ENCODE peak calls at places on chromosomes 5 and 9, in seven cellular contexts. I is thoracic aorta, S is Panc1, Y is WERI-Rb-1, Q is foreskin fibroblast, J is heart right ventricle, U is tibial artery. F is an unnamed sample.

GRCh38 chr5:156411131-156411727 is 84.3 kb downstream of the SGCD start:
- DNase-seq in S (no peak), Y (no peak), Q (peak; percentile 86), U (no peak), J (peak; percentile 12), I (no peak), F (no peak)

GRCh38 chr9:29865764-29866313 is 2292.6 kb upstream of the C9orf72 start:
- DNase-seq in S (no peak), Y (no peak), J (no peak), Q (no peak), I (no peak), U (no peak), F (no peak)

GRCh38 chr5:125372694-125373621 is 626.5 kb upstream of the ZNF608 start:
- DNase-seq in I (no peak), U (no peak), J (no peak), Y (peak; percentile 74), Q (peak; percentile 91), S (no peak), F (no peak)

GRCh38 chr5:54360089-54360488 is 49.7 kb upstream of the ARL15 start:
- DNase-seq in I (no peak), U (no peak), S (no peak), Y (no peak), J (no peak), Q (peak; percentile 76), F (peak; percentile 20)

GRCh38 chr9:6759114-6759977 is 1.6 kb downstream of the KDM4C start:
- DNase-seq in Y (no peak), J (no peak), S (no peak), I (no peak), Q (peak; percentile 84), U (no peak), F (peak; percentile 23)

GRCh38 chr5:142378737-142379365 is 54.0 kb upstream of the SPRY4 start:
- DNase-seq in Q (no peak), Y (no peak), U (no peak), J (no peak), S (no peak), I (no peak), F (no peak)

GRCh38 chr5:45521067-45521466 is 175.1 kb downstream of the HCN1 start:
- DNase-seq in S (no peak), Q (no peak), I (no peak), J (peak; percentile 34), U (no peak), Y (peak; percentile 64), F (peak; percentile 47)

GRCh38 chr5:75438722-75439121 is 72.7 kb downstream of the CERT1 start:
- DNase-seq in Q (no peak), I (no peak), U (no peak), S (no peak), J (no peak), Y (no peak), F (no peak)

GRCh38 chr5:128842241-128842640 is 123.0 kb upstream of the SLC27A6 start:
- DNase-seq in Y (no peak), J (no peak), U (no peak), I (no peak), S (no peak), Q (peak; percentile 14), F (no peak)
- TF ChIP-seq CTCF in Y (no peak), J (no peak), U (no peak), I (no peak), S (no peak), Q (no peak), F (no peak)

GRCh38 chr9:8366161-8366926 is 566.8 kb upstream of the DMAC1 start:
- DNase-seq in J (no peak), Q (peak; percentile 80), U (no peak), Y (no peak), I (no peak), S (no peak), F (no peak)
- TF ChIP-seq CTCF in J (no peak), Q (no peak), U (no peak), Y (no peak), I (no peak), S (no peak), F (no peak)

DNA sequence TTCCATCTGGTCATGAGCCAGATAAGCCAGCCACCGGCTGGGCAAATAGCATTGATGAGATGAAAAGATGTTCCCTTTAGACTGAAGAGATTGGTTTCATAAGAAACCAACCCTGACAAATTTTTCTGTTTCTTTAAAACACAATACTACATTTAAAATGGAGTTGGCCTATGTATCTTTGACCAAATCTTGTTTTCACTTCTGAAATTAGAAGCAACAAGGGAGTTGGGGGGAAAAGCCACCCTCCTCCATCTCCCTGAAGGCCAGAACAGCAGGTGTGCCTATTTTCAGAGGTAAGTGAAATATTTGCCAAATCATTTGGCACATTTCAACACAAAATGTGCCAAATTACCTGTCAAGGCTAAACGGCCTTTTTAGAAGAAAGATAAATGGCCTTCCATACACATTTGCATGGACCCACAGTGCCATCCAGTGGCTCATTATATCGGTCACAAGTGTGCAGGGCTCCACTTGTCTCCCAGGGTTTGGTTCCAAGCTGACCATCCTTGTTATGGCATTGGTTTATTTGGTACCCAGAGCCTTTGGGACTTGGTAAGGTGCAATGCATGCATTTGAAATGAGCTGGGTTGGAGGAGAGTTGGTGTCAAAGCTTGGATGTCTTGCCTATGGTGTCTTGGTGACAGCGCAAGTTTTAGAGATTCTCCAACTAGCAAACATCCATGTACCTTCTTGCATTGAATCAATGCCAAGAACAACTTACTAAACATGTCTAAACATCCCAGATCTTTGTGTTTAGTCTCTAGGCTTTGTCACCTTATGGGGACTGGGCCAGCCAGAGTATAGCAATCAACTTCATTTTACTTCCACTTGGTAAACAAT is 372.0 kb upstream of the KIF2A start:
- DNase-seq in U (no peak), J (peak; percentile 8), I (no peak), S (peak; percentile 5), Q (peak; percentile 65), Y (peak; percentile 53), F (peak; percentile 49)
- TF ChIP-seq CTCF in U (peak; percentile 36), J (peak; percentile 40), I (peak; percentile 34), S (peak; percentile 73), Q (peak; percentile 48), Y (peak; percentile 66), F (peak; percentile 67)

GRCh38 chr9:108567571-108567970 is 288.2 kb downstream of the ACTL7B start:
- DNase-seq in S (no peak), Y (no peak), I (no peak), U (no peak), J (no peak), Q (no peak), F (no peak)
- TF ChIP-seq CTCF in S (no peak), Y (no peak), I (no peak), U (no peak), J (no peak), Q (no peak), F (no peak)

F was measured in adrenal gland.